ENCODE peak calls at places on chromosomes 3 and 15, in four cellular contexts. One of them, this sample, is unnamed.

GRCh38 chr3:178022599-178022998 is 513.6 kb upstream of the KCNMB2 start:
- DNase-seq in hepatic stellate cell: no peak
- DNase-seq in activated naive CD8-positive, alpha-beta T cell treated with anti-CD3 and anti-CD28 coated beads, Interleukin-2, amount 10 ng/mL, durations not matched to agents 7 days and 5 days: no peak
- DNase-seq in stimulated activated CD4-positive, alpha-beta T cell treated with anti-CD3 and anti-CD28 coated beads, Interleukin-15, amount 100 ng/mL, for 1 hour: no peak
- DNase-seq in this sample: no peak

GRCh38 chr15:96600350-96600749 is 269.9 kb downstream of the NR2F2 start:
- DNase-seq in stimulated activated CD4-positive, alpha-beta T cell treated with anti-CD3 and anti-CD28 coated beads, Interleukin-15, amount 100 ng/mL, for 1 hour: no peak
- DNase-seq in activated naive CD8-positive, alpha-beta T cell treated with anti-CD3 and anti-CD28 coated beads, Interleukin-2, amount 10 ng/mL, durations not matched to agents 7 days and 5 days: no peak
- DNase-seq in hepatic stellate cell: no peak
- DNase-seq in this sample: no peak

GRCh38 chr3:73542127-73542526 is 82.6 kb downstream of the PDZRN3 start:
- DNase-seq in hepatic stellate cell: no peak
- DNase-seq in stimulated activated CD4-positive, alpha-beta T cell treated with anti-CD3 and anti-CD28 coated beads, Interleukin-15, amount 100 ng/mL, for 1 hour: no peak
- DNase-seq in activated naive CD8-positive, alpha-beta T cell treated with anti-CD3 and anti-CD28 coated beads, Interleukin-2, amount 10 ng/mL, durations not matched to agents 7 days and 5 days: no peak
- DNase-seq in this sample: no peak

GRCh38 chr3:10550705-10551104 is 45.3 kb upstream of the ATP2B2 start:
- DNase-seq in hepatic stellate cell: no peak
- DNase-seq in activated naive CD8-positive, alpha-beta T cell treated with anti-CD3 and anti-CD28 coated beads, Interleukin-2, amount 10 ng/mL, durations not matched to agents 7 days and 5 days: no peak
- DNase-seq in stimulated activated CD4-positive, alpha-beta T cell treated with anti-CD3 and anti-CD28 coated beads, Interleukin-15, amount 100 ng/mL, for 1 hour: no peak
- DNase-seq in this sample: no peak

GRCh38 chr3:138114988-138115971 is at the start of gene DZIP1L:
- DNase-seq in hepatic stellate cell: peak; percentile 74
- DNase-seq in stimulated activated CD4-positive, alpha-beta T cell treated with anti-CD3 and anti-CD28 coated beads, Interleukin-15, amount 100 ng/mL, for 1 hour: peak; percentile 10
- DNase-seq in activated naive CD8-positive, alpha-beta T cell treated with anti-CD3 and anti-CD28 coated beads, Interleukin-2, amount 10 ng/mL, durations not matched to agents 7 days and 5 days: peak; percentile 67
- DNase-seq in this sample: no peak

GRCh38 chr15:49135893-49136292 is 19.5 kb downstream of the COPS2 start:
- DNase-seq in hepatic stellate cell: peak; percentile 34
- DNase-seq in stimulated activated CD4-positive, alpha-beta T cell treated with anti-CD3 and anti-CD28 coated beads, Interleukin-15, amount 100 ng/mL, for 1 hour: no peak
- DNase-seq in activated naive CD8-positive, alpha-beta T cell treated with anti-CD3 and anti-CD28 coated beads, Interleukin-2, amount 10 ng/mL, durations not matched to agents 7 days and 5 days: no peak
- DNase-seq in this sample: no peak

GRCh38 chr3:108103971-108104797 is 13.4 kb upstream of the CD47 start:
- DNase-seq in stimulated activated CD4-positive, alpha-beta T cell treated with anti-CD3 and anti-CD28 coated beads, Interleukin-15, amount 100 ng/mL, for 1 hour: no peak
- DNase-seq in hepatic stellate cell: no peak
- DNase-seq in activated naive CD8-positive, alpha-beta T cell treated with anti-CD3 and anti-CD28 coated beads, Interleukin-2, amount 10 ng/mL, durations not matched to agents 7 days and 5 days: no peak
- DNase-seq in this sample: no peak

GRCh38 chr3:196563721-196564225 is 4.6 kb downstream of the WDR53 start:
- DNase-seq in stimulated activated CD4-positive, alpha-beta T cell treated with anti-CD3 and anti-CD28 coated beads, Interleukin-15, amount 100 ng/mL, for 1 hour: peak; percentile 7
- DNase-seq in activated naive CD8-positive, alpha-beta T cell treated with anti-CD3 and anti-CD28 coated beads, Interleukin-2, amount 10 ng/mL, durations not matched to agents 7 days and 5 days: no peak
- DNase-seq in hepatic stellate cell: no peak
- DNase-seq in this sample: no peak

GRCh38 chr15:38564557-38565286 is at the start of gene RASGRP1:
- DNase-seq in stimulated activated CD4-positive, alpha-beta T cell treated with anti-CD3 and anti-CD28 coated beads, Interleukin-15, amount 100 ng/mL, for 1 hour: peak; percentile 77
- DNase-seq in activated naive CD8-positive, alpha-beta T cell treated with anti-CD3 and anti-CD28 coated beads, Interleukin-2, amount 10 ng/mL, durations not matched to agents 7 days and 5 days: peak; percentile 93
- DNase-seq in hepatic stellate cell: peak; percentile 45
- DNase-seq in this sample: peak; percentile 41

GRCh38 chr3:50620420-50620819 is 3.5 kb downstream of the MAPKAPK3 start:
- DNase-seq in activated naive CD8-positive, alpha-beta T cell treated with anti-CD3 and anti-CD28 coated beads, Interleukin-2, amount 10 ng/mL, durations not matched to agents 7 days and 5 days: no peak
- DNase-seq in hepatic stellate cell: no peak
- DNase-seq in stimulated activated CD4-positive, alpha-beta T cell treated with anti-CD3 and anti-CD28 coated beads, Interleukin-15, amount 100 ng/mL, for 1 hour: no peak
- DNase-seq in this sample: peak; percentile 85

GRCh38 chr15:48112242-48112641 is 8.5 kb upstream of the SLC24A5 start:
- DNase-seq in hepatic stellate cell: no peak
- DNase-seq in activated naive CD8-positive, alpha-beta T cell treated with anti-CD3 and anti-CD28 coated beads, Interleukin-2, amount 10 ng/mL, durations not matched to agents 7 days and 5 days: no peak
- DNase-seq in stimulated activated CD4-positive, alpha-beta T cell treated with anti-CD3 and anti-CD28 coated beads, Interleukin-15, amount 100 ng/mL, for 1 hour: no peak
- DNase-seq in this sample: no peak

GRCh38 chr3:183324083-183324482 is 71.0 kb downstream of the B3GNT5 start:
- DNase-seq in hepatic stellate cell: no peak
- DNase-seq in stimulated activated CD4-positive, alpha-beta T cell treated with anti-CD3 and anti-CD28 coated beads, Interleukin-15, amount 100 ng/mL, for 1 hour: no peak
- DNase-seq in activated naive CD8-positive, alpha-beta T cell treated with anti-CD3 and anti-CD28 coated beads, Interleukin-2, amount 10 ng/mL, durations not matched to agents 7 days and 5 days: no peak
- DNase-seq in this sample: no peak

GRCh38 chr15:73305331-73306211 is 63.2 kb downstream of the HCN4 start:
- DNase-seq in hepatic stellate cell: peak; percentile 61
- DNase-seq in stimulated activated CD4-positive, alpha-beta T cell treated with anti-CD3 and anti-CD28 coated beads, Interleukin-15, amount 100 ng/mL, for 1 hour: no peak
- DNase-seq in activated naive CD8-positive, alpha-beta T cell treated with anti-CD3 and anti-CD28 coated beads, Interleukin-2, amount 10 ng/mL, durations not matched to agents 7 days and 5 days: no peak
- DNase-seq in this sample: peak; percentile 70

GRCh38 chr15:68054658-68055223 is 626 bp downstream of the PIAS1 start:
- DNase-seq in stimulated activated CD4-positive, alpha-beta T cell treated with anti-CD3 and anti-CD28 coated beads, Interleukin-15, amount 100 ng/mL, for 1 hour: peak; percentile 7
- DNase-seq in hepatic stellate cell: peak; percentile 52
- DNase-seq in activated naive CD8-positive, alpha-beta T cell treated with anti-CD3 and anti-CD28 coated beads, Interleukin-2, amount 10 ng/mL, durations not matched to agents 7 days and 5 days: no peak
- DNase-seq in this sample: peak; percentile 78

GRCh38 chr3:165070682-165071081 is 7.6 kb downstream of the SI start:
- DNase-seq in stimulated activated CD4-positive, alpha-beta T cell treated with anti-CD3 and anti-CD28 coated beads, Interleukin-15, amount 100 ng/mL, for 1 hour: no peak
- DNase-seq in activated naive CD8-positive, alpha-beta T cell treated with anti-CD3 and anti-CD28 coated beads, Interleukin-2, amount 10 ng/mL, durations not matched to agents 7 days and 5 days: no peak
- DNase-seq in hepatic stellate cell: no peak
- DNase-seq in this sample: no peak

GRCh38 chr3:186467969-186468368 is 76.2 kb downstream of the CRYGS start:
- DNase-seq in stimulated activated CD4-positive, alpha-beta T cell treated with anti-CD3 and anti-CD28 coated beads, Interleukin-15, amount 100 ng/mL, for 1 hour: no peak
- DNase-seq in hepatic stellate cell: no peak
- DNase-seq in activated naive CD8-positive, alpha-beta T cell treated with anti-CD3 and anti-CD28 coated beads, Interleukin-2, amount 10 ng/mL, durations not matched to agents 7 days and 5 days: no peak
- DNase-seq in this sample: no peak

This sample was measured in HL-60.